ENCODE peak calls at places on chromosome 1, in six cellular contexts. Q, H, L, J, N and G are unnamed samples.

GRCh38 chr1:31218705-31219104 is 21.0 kb downstream of the NKAIN1 start:
- DNase-seq in L (no peak), H (no peak), Q (peak), J (no peak), N (no peak), G (peak)

GRCh38 chr1:5938068-5938740 is 54.0 kb downstream of the NPHP4 start:
- DNase-seq in H (peak), Q (no peak), N (no peak), L (no peak), J (no peak), G (peak)

GRCh38 chr1:205925730-205926129 is 17.5 kb downstream of the SLC26A9 start:
- DNase-seq in Q (no peak), H (peak), J (no peak), N (no peak), L (no peak), G (peak)

GRCh38 chr1:212692774-212693644 is 6.6 kb downstream of the BATF3 start:
- DNase-seq in N (no peak), H (peak), J (no peak), Q (no peak), L (no peak), G (no peak)

GRCh38 chr1:211625040-211625439 is 46.1 kb upstream of the SLC30A1 start:
- DNase-seq in H (peak), N (peak), Q (peak), J (no peak), L (no peak), G (no peak)

GRCh38 chr1:13751458-13751871 is 51.5 kb downstream of the PRDM2 start:
- DNase-seq in H (no peak), J (no peak), N (no peak), Q (no peak), L (no peak), G (peak)

GRCh38 chr1:151472852-151473731 is 13.8 kb upstream of the POGZ start:
- DNase-seq in L (no peak), H (peak), N (peak), Q (peak), J (peak), G (no peak)

GRCh38 chr1:192589813-192590212 is 14.2 kb downstream of the RGS1 start:
- DNase-seq in Q (no peak), N (no peak), H (no peak), L (no peak), J (no peak), G (no peak)

GRCh38 chr1:172356620-172357019 is 63.9 kb upstream of the C1orf105 start:
- DNase-seq in L (no peak), J (no peak), H (peak), N (no peak), Q (peak), G (no peak)

GRCh38 chr1:230128569-230129269 is 61.7 kb downstream of the GALNT2 start:
- DNase-seq in L (no peak), J (no peak), Q (no peak), N (no peak), H (no peak), G (no peak)

GRCh38 chr1:192225266-192225665 is 67.0 kb downstream of the RGS18 start:
- DNase-seq in N (no peak), Q (no peak), J (no peak), H (no peak), L (no peak), G (no peak)

GRCh38 chr1:212293579-212293978 is 8.4 kb downstream of the PPP2R5A start:
- DNase-seq in N (no peak), Q (no peak), J (no peak), H (no peak), L (no peak), G (no peak)

GRCh38 chr1:159896086-159896930 is 3.7 kb downstream of the CFAP45 start:
- DNase-seq in Q (no peak), J (no peak), H (no peak), L (no peak), N (no peak), G (no peak)

GRCh38 chr1:232911027-232911599 is 39.3 kb upstream of the NTPCR start:
- DNase-seq in H (no peak), Q (no peak), N (no peak), L (no peak), J (no peak), G (no peak)

GRCh38 chr1:183385746-183386145 is 32.4 kb downstream of the NMNAT2 start:
- DNase-seq in J (no peak), Q (no peak), N (no peak), H (peak), L (no peak), G (no peak)

GRCh38 chr1:20271498-20272400 is 18.9 kb upstream of the VWA5B1 start:
- DNase-seq in H (peak), J (no peak), Q (no peak), N (no peak), L (no peak), G (no peak)